ENCODE peak calls at places on chromosome 13, in nine cellular contexts. One of them, this sample, is unnamed.

GRCh38 chr13:34502011-34502410 is 440.1 kb upstream of the NBEA start:
- DNase-seq in ovary: no peak
- DNase-seq in OCI-LY7: no peak
- DNase-seq in GM13976: no peak
- DNase-seq in fibroblast of lung: peak
- DNase-seq in cardiac fibroblast: no peak
- DNase-seq in breast epithelium: no peak
- DNase-seq in epithelial cell of esophagus: peak
- DNase-seq in thoracic aorta: no peak
- DNase-seq in this sample: no peak

GRCh38 chr13:99900960-99901359 is 70.6 kb downstream of the ZIC5 start:
- DNase-seq in ovary: no peak
- DNase-seq in OCI-LY7: no peak
- DNase-seq in GM13976: no peak
- DNase-seq in fibroblast of lung: no peak
- DNase-seq in cardiac fibroblast: no peak
- DNase-seq in breast epithelium: no peak
- DNase-seq in epithelial cell of esophagus: no peak
- DNase-seq in thoracic aorta: no peak
- DNase-seq in this sample: no peak

GRCh38 chr13:25768726-25769270 is 283.0 kb downstream of the SHISA2 start:
- DNase-seq in ovary: no peak
- DNase-seq in OCI-LY7: no peak
- DNase-seq in GM13976: no peak
- DNase-seq in fibroblast of lung: peak
- DNase-seq in cardiac fibroblast: peak
- DNase-seq in breast epithelium: no peak
- DNase-seq in epithelial cell of esophagus: no peak
- DNase-seq in thoracic aorta: no peak
- DNase-seq in this sample: no peak

GRCh38 chr13:111908391-111908790 is 158.6 kb upstream of the SOX1 start:
- DNase-seq in ovary: no peak
- DNase-seq in OCI-LY7: no peak
- DNase-seq in GM13976: no peak
- DNase-seq in fibroblast of lung: no peak
- DNase-seq in cardiac fibroblast: no peak
- DNase-seq in breast epithelium: no peak
- DNase-seq in epithelial cell of esophagus: no peak
- DNase-seq in thoracic aorta: no peak
- DNase-seq in this sample: no peak

GRCh38 chr13:51769455-51770127 is 34.4 kb downstream of the DHRS12 start:
- DNase-seq in ovary: peak
- DNase-seq in OCI-LY7: no peak
- DNase-seq in GM13976: no peak
- DNase-seq in fibroblast of lung: no peak
- DNase-seq in cardiac fibroblast: peak
- DNase-seq in breast epithelium: no peak
- DNase-seq in epithelial cell of esophagus: no peak
- DNase-seq in thoracic aorta: no peak
- DNase-seq in this sample: no peak

GRCh38 chr13:109809216-109809890 is 23.0 kb upstream of the IRS2 start:
- DNase-seq in ovary: no peak
- DNase-seq in OCI-LY7: no peak
- DNase-seq in GM13976: no peak
- DNase-seq in fibroblast of lung: no peak
- DNase-seq in cardiac fibroblast: no peak
- DNase-seq in breast epithelium: no peak
- DNase-seq in epithelial cell of esophagus: no peak
- DNase-seq in thoracic aorta: no peak
- DNase-seq in this sample: no peak

GRCh38 chr13:66200555-66200954 is 1029.6 kb downstream of the PCDH9 start:
- DNase-seq in ovary: no peak
- DNase-seq in OCI-LY7: peak
- DNase-seq in GM13976: no peak
- DNase-seq in fibroblast of lung: no peak
- DNase-seq in cardiac fibroblast: no peak
- DNase-seq in breast epithelium: no peak
- DNase-seq in epithelial cell of esophagus: no peak
- DNase-seq in thoracic aorta: no peak
- DNase-seq in this sample: peak

GRCh38 chr13:32804673-32805260 is 211.5 kb upstream of the KL start:
- DNase-seq in ovary: no peak
- DNase-seq in OCI-LY7: no peak
- DNase-seq in GM13976: no peak
- DNase-seq in fibroblast of lung: peak
- DNase-seq in cardiac fibroblast: peak
- DNase-seq in breast epithelium: no peak
- DNase-seq in epithelial cell of esophagus: peak
- DNase-seq in thoracic aorta: no peak
- DNase-seq in this sample: no peak

GRCh38 chr13:111245781-111246384 is 74.6 kb upstream of the TEX29 start:
- DNase-seq in ovary: no peak
- DNase-seq in OCI-LY7: no peak
- DNase-seq in GM13976: no peak
- DNase-seq in fibroblast of lung: peak
- DNase-seq in cardiac fibroblast: peak
- DNase-seq in breast epithelium: no peak
- DNase-seq in epithelial cell of esophagus: no peak
- DNase-seq in thoracic aorta: no peak
- DNase-seq in this sample: no peak

GRCh38 chr13:99434258-99434788 is 66.9 kb upstream of the TM9SF2 start:
- DNase-seq in ovary: no peak
- DNase-seq in OCI-LY7: no peak
- DNase-seq in GM13976: no peak
- DNase-seq in fibroblast of lung: no peak
- DNase-seq in cardiac fibroblast: no peak
- DNase-seq in breast epithelium: no peak
- DNase-seq in epithelial cell of esophagus: no peak
- DNase-seq in thoracic aorta: no peak
- DNase-seq in this sample: no peak

GRCh38 chr13:32537580-32538233 is 888 bp downstream of the N4BP2L2 start:
- DNase-seq in ovary: peak
- DNase-seq in OCI-LY7: no peak
- DNase-seq in GM13976: no peak
- DNase-seq in fibroblast of lung: peak
- DNase-seq in cardiac fibroblast: no peak
- DNase-seq in breast epithelium: no peak
- DNase-seq in epithelial cell of esophagus: no peak
- DNase-seq in thoracic aorta: no peak
- DNase-seq in this sample: no peak

GRCh38 chr13:31495336-31495735 is 244.0 kb upstream of the RXFP2 start:
- DNase-seq in ovary: no peak
- DNase-seq in OCI-LY7: no peak
- DNase-seq in GM13976: no peak
- DNase-seq in fibroblast of lung: no peak
- DNase-seq in cardiac fibroblast: no peak
- DNase-seq in breast epithelium: no peak
- DNase-seq in epithelial cell of esophagus: no peak
- DNase-seq in thoracic aorta: no peak
- DNase-seq in this sample: no peak

DNA sequence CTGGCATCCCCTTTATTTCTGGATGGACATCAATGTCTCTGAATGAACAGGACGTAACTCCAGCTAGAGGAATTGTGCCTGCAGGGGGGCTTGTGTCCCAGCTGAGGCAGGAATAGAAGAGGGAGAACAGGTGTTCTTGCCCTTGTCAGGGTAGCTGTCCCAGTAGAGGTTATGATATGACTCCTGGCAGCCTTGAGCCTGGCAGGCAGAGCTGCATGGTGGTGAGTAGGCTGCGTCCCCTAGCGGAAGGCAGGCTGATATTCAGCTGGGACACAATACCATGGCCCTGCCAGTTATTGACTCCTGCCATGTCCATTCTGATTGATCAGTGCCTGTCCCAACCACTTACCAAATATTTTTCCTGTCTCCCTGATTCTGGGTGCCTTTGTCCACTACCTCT is 197.2 kb downstream of the RAP2A start:
- DNase-seq in ovary: no peak
- DNase-seq in OCI-LY7: no peak
- DNase-seq in GM13976: no peak
- DNase-seq in fibroblast of lung: no peak
- DNase-seq in cardiac fibroblast: no peak
- DNase-seq in breast epithelium: no peak
- DNase-seq in epithelial cell of esophagus: no peak
- DNase-seq in thoracic aorta: no peak
- DNase-seq in this sample: no peak
- TF ChIP-seq CTCF in ovary: no peak
- TF ChIP-seq CTCF in OCI-LY7: no peak
- TF ChIP-seq CTCF in GM13976: no peak
- TF ChIP-seq CTCF in fibroblast of lung: no peak
- TF ChIP-seq CTCF in cardiac fibroblast: no peak
- TF ChIP-seq CTCF in breast epithelium: no peak
- TF ChIP-seq CTCF in epithelial cell of esophagus: no peak
- TF ChIP-seq CTCF in thoracic aorta: no peak
- TF ChIP-seq CTCF in this sample: peak

DNA sequence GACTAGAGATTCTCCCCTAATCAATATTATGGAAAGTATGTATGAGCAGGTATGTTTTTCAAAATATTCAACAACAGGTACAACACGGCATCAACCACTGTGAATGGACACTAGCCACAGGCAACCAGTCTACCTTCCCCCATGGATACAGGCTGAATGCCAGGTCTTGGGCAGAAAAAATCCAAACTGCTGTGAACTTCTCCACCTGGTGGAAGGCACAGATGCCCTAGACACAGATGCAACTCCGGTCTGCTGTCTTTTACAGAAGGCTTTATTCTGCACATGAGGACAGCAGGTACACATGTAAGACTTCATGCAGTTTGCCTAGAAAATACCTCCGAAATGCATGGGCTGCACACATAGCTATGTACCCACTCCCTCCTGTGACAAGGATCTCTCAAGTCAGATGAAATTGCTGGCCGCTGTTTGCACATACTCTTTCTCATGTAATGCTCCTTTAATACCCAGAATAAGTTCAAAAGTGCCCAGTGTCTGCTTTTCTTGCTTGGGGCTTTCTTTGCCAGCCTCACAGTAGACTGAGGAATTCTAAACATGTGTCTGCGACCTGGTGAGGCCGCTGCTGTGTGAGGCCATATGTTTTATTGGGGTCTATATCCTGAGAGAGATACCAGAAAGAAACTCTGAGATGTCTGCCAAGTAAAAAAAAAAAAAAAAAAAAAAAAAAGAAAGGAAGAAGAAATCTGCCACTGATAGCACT is 325.9 kb downstream of the FOXO1 start:
- DNase-seq in ovary: no peak
- DNase-seq in OCI-LY7: no peak
- DNase-seq in GM13976: no peak
- DNase-seq in fibroblast of lung: peak
- DNase-seq in cardiac fibroblast: peak
- DNase-seq in breast epithelium: no peak
- DNase-seq in epithelial cell of esophagus: peak
- DNase-seq in thoracic aorta: no peak
- DNase-seq in this sample: no peak
- TF ChIP-seq CTCF in ovary: no peak
- TF ChIP-seq CTCF in OCI-LY7: peak
- TF ChIP-seq CTCF in GM13976: no peak
- TF ChIP-seq CTCF in fibroblast of lung: no peak
- TF ChIP-seq CTCF in cardiac fibroblast: peak
- TF ChIP-seq CTCF in breast epithelium: no peak
- TF ChIP-seq CTCF in epithelial cell of esophagus: no peak
- TF ChIP-seq CTCF in thoracic aorta: no peak
- TF ChIP-seq CTCF in this sample: no peak

DNA sequence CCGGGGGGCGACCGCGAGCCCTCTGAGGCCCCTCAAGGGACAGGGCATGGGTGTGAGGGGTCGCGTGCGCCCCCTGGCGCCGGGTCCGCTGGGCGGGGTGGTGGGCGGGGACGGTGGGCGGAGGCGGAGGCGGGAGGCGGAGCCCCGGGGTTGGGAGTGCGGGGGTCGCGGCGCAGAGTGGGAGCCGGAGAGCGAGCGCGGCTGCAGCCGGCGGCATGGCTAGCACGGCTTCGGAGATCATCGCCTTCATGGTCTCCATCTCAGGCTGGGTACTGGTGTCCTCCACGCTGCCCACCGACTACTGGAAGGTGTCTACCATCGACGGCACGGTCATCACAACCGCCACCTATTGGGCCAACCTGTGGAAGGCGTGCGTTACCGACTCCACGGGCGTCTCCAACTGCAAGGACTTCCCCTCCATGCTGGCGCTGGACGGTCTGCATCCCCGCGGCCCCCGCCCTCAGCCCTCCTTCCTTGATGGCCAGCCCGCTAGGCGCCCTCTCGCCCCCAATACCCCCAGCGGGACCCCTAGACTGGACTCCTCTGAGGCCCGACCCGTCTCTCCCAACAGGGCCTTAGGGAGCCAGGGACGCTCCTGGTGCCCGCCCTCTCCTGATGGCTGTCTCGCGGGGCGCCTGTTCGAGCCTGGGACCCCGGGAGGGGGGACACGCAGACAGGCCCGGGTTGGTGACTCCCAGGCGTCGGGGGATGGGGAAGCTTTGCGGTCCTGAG is at the start of gene CLDN10:
- DNase-seq in ovary: no peak
- DNase-seq in OCI-LY7: no peak
- DNase-seq in GM13976: peak
- DNase-seq in fibroblast of lung: no peak
- DNase-seq in cardiac fibroblast: no peak
- DNase-seq in breast epithelium: no peak
- DNase-seq in epithelial cell of esophagus: no peak
- DNase-seq in thoracic aorta: no peak
- DNase-seq in this sample: no peak
- TF ChIP-seq CTCF in ovary: no peak
- TF ChIP-seq CTCF in OCI-LY7: no peak
- TF ChIP-seq CTCF in GM13976: no peak
- TF ChIP-seq CTCF in fibroblast of lung: no peak
- TF ChIP-seq CTCF in cardiac fibroblast: no peak
- TF ChIP-seq CTCF in breast epithelium: no peak
- TF ChIP-seq CTCF in epithelial cell of esophagus: no peak
- TF ChIP-seq CTCF in thoracic aorta: no peak
- TF ChIP-seq CTCF in this sample: peak

GRCh38 chr13:106534844-106535551 is 464 bp downstream of the EFNB2 start:
- DNase-seq in ovary: peak
- DNase-seq in OCI-LY7: peak
- DNase-seq in GM13976: peak
- DNase-seq in fibroblast of lung: peak
- DNase-seq in cardiac fibroblast: peak
- DNase-seq in breast epithelium: no peak
- DNase-seq in epithelial cell of esophagus: no peak
- DNase-seq in thoracic aorta: no peak
- DNase-seq in this sample: no peak

GRCh38 chr13:106532111-106532929 is 3.1 kb downstream of the EFNB2 start:
- DNase-seq in ovary: no peak
- DNase-seq in OCI-LY7: no peak
- DNase-seq in GM13976: no peak
- DNase-seq in fibroblast of lung: peak
- DNase-seq in cardiac fibroblast: peak
- DNase-seq in breast epithelium: no peak
- DNase-seq in epithelial cell of esophagus: peak
- DNase-seq in thoracic aorta: no peak
- DNase-seq in this sample: no peak

GRCh38 chr13:106530907-106531520 is 4.4 kb downstream of the EFNB2 start:
- DNase-seq in ovary: no peak
- DNase-seq in OCI-LY7: no peak
- DNase-seq in GM13976: no peak
- DNase-seq in fibroblast of lung: no peak
- DNase-seq in cardiac fibroblast: no peak
- DNase-seq in breast epithelium: no peak
- DNase-seq in epithelial cell of esophagus: no peak
- DNase-seq in thoracic aorta: no peak
- DNase-seq in this sample: no peak

GRCh38 chr13:106533940-106534843 is 1.3 kb downstream of the EFNB2 start:
- DNase-seq in ovary: peak
- DNase-seq in OCI-LY7: no peak
- DNase-seq in GM13976: peak
- DNase-seq in fibroblast of lung: peak
- DNase-seq in cardiac fibroblast: peak
- DNase-seq in breast epithelium: no peak
- DNase-seq in epithelial cell of esophagus: peak
- DNase-seq in thoracic aorta: no peak
- DNase-seq in this sample: peak

GRCh38 chr13:106533101-106533939 is 2.1 kb downstream of the EFNB2 start:
- DNase-seq in ovary: peak
- DNase-seq in OCI-LY7: no peak
- DNase-seq in GM13976: peak
- DNase-seq in fibroblast of lung: peak
- DNase-seq in cardiac fibroblast: peak
- DNase-seq in breast epithelium: peak
- DNase-seq in epithelial cell of esophagus: peak
- DNase-seq in thoracic aorta: no peak
- DNase-seq in this sample: peak
- TF ChIP-seq CTCF in ovary: peak
- TF ChIP-seq CTCF in OCI-LY7: no peak
- TF ChIP-seq CTCF in GM13976: peak
- TF ChIP-seq CTCF in fibroblast of lung: peak
- TF ChIP-seq CTCF in cardiac fibroblast: peak
- TF ChIP-seq CTCF in breast epithelium: no peak
- TF ChIP-seq CTCF in epithelial cell of esophagus: peak
- TF ChIP-seq CTCF in thoracic aorta: peak
- TF ChIP-seq CTCF in this sample: peak

This sample was measured in HFFc6.